ENCODE peak calls at places on chromosomes 3 and 15, in five cellular contexts. O is anterior cingulate cortex, S is HEK293T, M is NCI-H345, I is HS-5. A is an unnamed sample.

GRCh38 chr15:66936115-66936863 is 129.1 kb upstream of the SMAD3 start:
- DNase-seq in O (no peak), S (no peak), M (no peak), I (no peak), A (no peak)

GRCh38 chr3:81419196-81419595 is 342.2 kb downstream of the GBE1 start:
- DNase-seq in O (no peak), S (peak), M (no peak), I (peak), A (no peak)

GRCh38 chr15:84108725-84109124 is 126.8 kb upstream of the GOLGA6L4 start:
- DNase-seq in O (no peak), S (no peak), M (no peak), I (no peak), A (no peak)

GRCh38 chr3:39095146-39095677 is 12.2 kb downstream of the GORASP1 start:
- DNase-seq in O (no peak), S (no peak), M (no peak), I (no peak), A (no peak)

GRCh38 chr3:34212175-34212574 is 413.7 kb downstream of the PDCD6IP start:
- DNase-seq in O (no peak), S (no peak), M (no peak), I (no peak), A (no peak)

GRCh38 chr3:144127014-144127413 is 155.4 kb downstream of the DIPK2A start:
- DNase-seq in O (no peak), S (no peak), M (no peak), I (no peak), A (no peak)

GRCh38 chr3:29311805-29312204 is 30.9 kb downstream of the RBMS3 start:
- DNase-seq in O (no peak), S (no peak), M (no peak), I (no peak), A (no peak)

GRCh38 chr3:189325454-189325853 is 153.7 kb downstream of the TPRG1 start:
- DNase-seq in O (no peak), S (no peak), M (no peak), I (no peak), A (no peak)

GRCh38 chr15:38002883-38003477 is 68.5 kb downstream of the TMCO5A start:
- DNase-seq in O (peak), S (no peak), M (no peak), I (peak), A (peak)

GRCh38 chr3:9884555-9885165 is 4.6 kb upstream of the CIDEC start:
- DNase-seq in O (no peak), S (no peak), M (no peak), I (peak), A (no peak)

GRCh38 chr3:48414376-48415250 is 15.3 kb downstream of the PLXNB1 start:
- DNase-seq in O (peak), S (no peak), M (no peak), I (no peak), A (no peak)

GRCh38 chr3:3633761-3634160 is 165.5 kb upstream of the LRRN1 start:
- DNase-seq in O (no peak), S (no peak), M (no peak), I (no peak), A (no peak)

GRCh38 chr15:100902436-100903190 is 16.5 kb upstream of the LRRK1 start:
- DNase-seq in O (no peak), S (no peak), M (no peak), I (no peak), A (peak)

GRCh38 chr3:144361002-144361401 is 389.4 kb downstream of the DIPK2A start:
- DNase-seq in O (no peak), S (no peak), M (no peak), I (peak), A (no peak)

GRCh38 chr15:62115847-62116246 is 49.1 kb downstream of the C2CD4A start:
- DNase-seq in O (no peak), S (no peak), M (no peak), I (no peak), A (no peak)

GRCh38 chr15:101003706-101004105 is 84.5 kb downstream of the LRRK1 start:
- DNase-seq in O (no peak), S (no peak), M (no peak), I (no peak), A (no peak)

GRCh38 chr3:36060950-36061349 is 319.4 kb upstream of the STAC start:
- DNase-seq in O (no peak), S (no peak), M (no peak), I (no peak), A (no peak)

GRCh38 chr3:84877092-84877491 is 81.7 kb upstream of the CADM2 start:
- DNase-seq in O (no peak), S (no peak), M (no peak), I (no peak), A (no peak)

GRCh38 chr3:140091143-140091542 is 156.2 kb downstream of the CLSTN2 start:
- DNase-seq in O (peak), S (no peak), M (no peak), I (no peak), A (no peak)

A was measured in RPMI8226.